ENCODE peak calls at places on chromosomes 11 and 22, in seven cellular contexts. S, F, K, U, I, X and E are unnamed samples. For H3K4me1, the result is how much of the 10 kb centered on the place peaks cover.

GRCh38 chr11:17443926-17444690 is 32.5 kb downstream of the ABCC8 start:
- DNase-seq in S (no peak), F (no peak), K (no peak), U (no peak), I (no peak), X (no peak), E (no peak)

GRCh38 chr11:131579932-131580387 is 209.5 kb downstream of the NTM start:
- DNase-seq in S (peak), F (peak), K (peak), U (peak), I (no peak), X (peak), E (no peak)

GRCh38 chr11:11263238-11264030 is 89.6 kb downstream of the CSNK2A3 start:
- DNase-seq in S (peak), F (peak), K (no peak), U (peak), I (no peak), X (peak), E (no peak)

GRCh38 chr11:108923413-108923812 is 258.5 kb downstream of the DDX10 start:
- DNase-seq in S (no peak), F (no peak), K (no peak), U (no peak), I (peak), X (no peak), E (no peak)

GRCh38 chr22:31945971-31946680 is 1.8 kb downstream of the YWHAH start:
- DNase-seq in S (peak), F (no peak), K (no peak), U (no peak), I (peak), X (peak), E (no peak)

GRCh38 chr11:31160504-31161422 is 208.8 kb downstream of the DCDC1 start:
- DNase-seq in S (no peak), F (no peak), K (peak), U (no peak), I (peak), X (no peak), E (no peak)

GRCh38 chr22:28142361-28142801 is 223.3 kb upstream of the PITPNB start:
- DNase-seq in S (peak), F (peak), K (no peak), U (no peak), I (peak), X (peak), E (no peak)

GRCh38 chr11:87437844-87438223 is 400.1 kb downstream of the TMEM135 start:
- DNase-seq in S (peak), F (peak), K (no peak), U (no peak), I (no peak), X (peak), E (no peak)

GRCh38 chr22:32531955-32532818 is 57.6 kb downstream of the FBXO7 start:
- DNase-seq in S (peak), F (peak), K (peak), U (peak), I (peak), X (peak), E (peak)

GRCh38 chr11:32448232-32448631 is 12.9 kb upstream of the WT1 start:
- DNase-seq in S (peak), F (no peak), K (no peak), U (peak), I (no peak), X (no peak), E (no peak)

GRCh38 chr11:44811841-44812448 is 85.2 kb downstream of the TSPAN18 start:
- DNase-seq in S (peak), F (peak), K (no peak), U (no peak), I (no peak), X (no peak), E (no peak)

GRCh38 chr22:20175597-20175900 is 24.7 kb upstream of the CCDC188 start:
- DNase-seq in S (peak), F (no peak), K (no peak), U (no peak), I (no peak), X (peak), E (no peak)

GRCh38 chr22:21032037-21032842 is at the start of gene SLC7A4:
- DNase-seq in S (no peak), F (no peak), K (no peak), U (peak), I (no peak), X (no peak), E (no peak)

GRCh38 chr22:38754247-38755154 is 1.3 kb downstream of the SUN2 start:
- DNase-seq in S (peak), F (peak), K (no peak), U (peak), I (peak), X (peak), E (peak)

GRCh38 chr11:119771210-119771770 is 42.3 kb upstream of the NECTIN1 start:
- DNase-seq in S (no peak), F (no peak), K (no peak), U (no peak), I (no peak), X (no peak), E (no peak)

GRCh38 chr11:65416341-65417185 is 6.0 kb upstream of the NEAT1 start:
- DNase-seq in S (peak), F (peak), K (peak), U (peak), I (peak), X (peak), E (peak)

GRCh38 chr11:103016031-103016430 is 60.5 kb upstream of the MMP13 start:
- DNase-seq in S (peak), F (no peak), K (no peak), U (no peak), I (no peak), X (no peak), E (no peak)

DNA sequence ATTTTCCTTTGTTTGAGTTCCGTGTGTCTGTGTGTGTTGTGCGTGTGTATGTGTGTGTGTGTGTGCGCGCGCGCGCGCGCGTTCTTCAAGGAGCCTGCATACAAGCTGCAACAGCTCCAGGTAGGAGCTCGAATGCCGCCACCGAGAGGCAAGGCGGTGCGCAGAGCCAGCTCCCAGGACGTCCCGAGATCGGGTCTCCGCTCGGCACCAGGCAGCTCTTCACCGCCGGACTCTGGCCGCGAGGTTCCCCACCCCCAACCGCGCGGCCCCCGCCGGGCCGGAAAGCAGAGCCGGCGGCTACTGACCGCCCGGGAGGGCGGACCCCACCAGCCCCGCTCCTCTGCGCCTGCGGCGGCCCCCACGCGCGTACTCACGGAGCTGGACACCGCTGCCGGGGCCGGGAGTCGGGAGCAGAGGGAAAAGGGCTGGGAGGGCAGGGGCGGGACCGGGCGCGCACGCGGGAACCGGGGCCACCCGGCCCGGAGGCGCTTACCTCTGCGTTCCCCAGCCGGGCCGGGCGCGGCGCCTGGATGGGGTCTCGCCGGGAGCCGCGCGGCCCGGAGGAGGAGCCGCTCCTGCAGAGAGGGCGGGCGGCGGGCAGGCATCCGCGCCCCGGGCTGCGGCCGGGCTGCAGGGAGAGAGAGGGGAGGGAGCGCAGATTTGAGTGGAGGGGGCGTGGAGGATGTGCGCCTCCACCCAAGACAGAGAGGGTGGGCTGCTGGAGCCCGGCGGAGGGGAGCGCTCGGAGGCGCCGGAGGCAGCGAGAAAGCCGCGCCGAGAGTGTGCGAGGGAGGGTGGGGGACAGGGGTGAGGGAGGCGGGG is 40.3 kb upstream of the AKIP1 start:
- DNase-seq in S (peak), F (peak), K (peak), U (peak), I (peak), X (peak), E (peak)
- H3K9ac ChIP-seq in S (peak), F (peak), K (peak), U (peak), I (no peak), X (peak), E (no peak)

DNA sequence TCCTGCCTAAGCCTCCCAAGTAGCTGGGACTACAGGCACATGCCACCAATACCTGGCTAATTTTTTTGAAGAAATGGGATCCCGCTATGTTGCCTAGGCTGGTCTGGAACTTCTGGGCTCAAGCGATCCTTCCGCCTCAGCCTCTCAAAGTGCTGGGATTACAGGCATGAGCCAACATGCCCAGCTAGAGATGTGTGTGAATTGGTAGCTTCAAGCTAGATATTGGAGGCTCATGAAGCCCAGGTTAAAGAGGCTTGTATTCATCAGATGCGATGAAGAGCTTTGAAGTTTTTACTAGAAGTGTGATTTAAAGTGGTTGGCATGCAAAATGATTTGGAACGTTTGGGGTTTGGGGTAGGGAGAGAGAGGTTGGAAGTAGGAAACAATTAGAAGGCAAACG is 19.6 kb downstream of the NF2 start:
- DNase-seq in S (no peak), F (peak), K (no peak), U (no peak), I (no peak), X (no peak), E (no peak)
- H3K4me1 ChIP-seq in S (under half), F (half or more), K (under half), U (under half), I (half or more), X (under half), E (under half)

DNA sequence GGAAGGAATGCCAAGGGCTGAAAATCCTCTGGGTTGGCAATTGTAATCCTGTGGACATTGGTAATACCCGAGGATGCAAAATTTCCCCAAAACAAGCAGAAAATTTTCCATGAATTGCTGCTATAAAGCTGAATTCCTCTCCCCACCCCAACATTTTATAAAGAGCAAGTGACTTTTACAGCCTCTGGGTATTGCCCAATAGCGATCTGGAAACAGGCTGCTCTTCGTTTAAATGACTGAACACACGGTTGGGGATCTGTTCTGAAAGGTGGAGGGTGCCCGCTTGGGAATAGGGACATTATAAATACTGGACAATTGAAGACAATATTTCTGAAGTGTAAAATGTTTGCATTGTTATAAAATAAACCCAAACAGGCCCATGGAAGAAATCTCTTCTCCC is 20.6 kb downstream of the EHF start:
- DNase-seq in S (no peak), F (no peak), K (no peak), U (no peak), I (no peak), X (no peak), E (no peak)
- H3K9ac ChIP-seq in S (no peak), F (no peak), K (no peak), U (no peak), I (no peak), X (no peak), E (no peak)

DNA sequence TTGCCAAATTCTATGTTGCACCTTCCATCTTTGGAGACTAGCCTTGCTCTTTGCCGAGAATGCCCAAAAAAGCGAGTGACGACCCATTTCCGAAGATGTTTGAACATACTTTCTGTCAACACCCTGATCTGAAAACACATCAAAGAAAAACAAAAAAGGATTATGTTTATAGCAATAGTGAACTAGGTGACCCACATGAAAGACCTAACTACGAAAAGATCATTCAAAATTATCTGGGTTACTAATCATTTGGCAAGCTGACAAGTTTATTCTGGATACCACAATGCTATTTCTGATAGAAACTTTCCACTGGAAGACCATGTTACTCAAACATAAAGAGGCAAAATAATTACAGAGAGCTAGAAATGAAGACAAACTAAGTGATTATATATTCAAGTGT is 27.0 kb downstream of the KCNJ1 start:
- DNase-seq in S (no peak), F (no peak), K (no peak), U (no peak), I (peak), X (no peak), E (no peak)
- H3K4me1 ChIP-seq in S (under half), F (under half), K (under half), U (under half), I (under half), X (under half), E (under half)

DNA sequence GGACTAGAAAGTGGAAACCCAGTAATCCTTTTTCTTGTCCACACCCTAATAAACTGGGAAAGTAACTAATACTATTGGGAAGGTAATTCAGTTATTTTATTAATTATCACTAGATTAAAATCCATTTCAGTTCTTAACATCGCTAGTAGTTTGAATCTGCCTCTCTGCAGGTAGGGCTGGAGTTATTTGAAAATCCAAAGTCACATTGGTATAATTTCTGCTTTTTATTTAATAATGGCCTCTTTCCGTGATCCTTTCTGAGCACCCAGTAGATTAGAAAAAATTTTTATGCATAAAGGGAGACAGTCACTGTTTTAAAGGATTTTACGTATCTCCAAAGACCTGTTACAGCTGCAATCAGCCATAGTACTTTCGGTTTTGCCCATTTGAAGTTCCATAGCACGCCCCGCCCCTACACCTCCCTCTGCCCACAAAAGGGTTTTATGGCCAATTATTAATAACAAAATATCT is 605 bp upstream of the COPB1 start:
- DNase-seq in S (peak), F (peak), K (peak), U (peak), I (peak), X (peak), E (no peak)
- H3K9ac ChIP-seq in S (peak), F (peak), K (no peak), U (peak), I (peak), X (peak), E (peak)

GRCh38 chr11:94585375-94585774 is 18.2 kb downstream of the PIWIL4 start:
- DNase-seq in S (no peak), F (no peak), K (no peak), U (no peak), I (no peak), X (no peak), E (no peak)
- H3K4me1 ChIP-seq in S (under half), F (under half), K (under half), U (under half), I (under half), X (under half), E (under half)

GRCh38 chr11:2987881-2988280 is 4.2 kb downstream of the NAP1L4 start:
- DNase-seq in S (peak), F (no peak), K (no peak), U (no peak), I (peak), X (no peak), E (no peak)
- H3K9ac ChIP-seq in S (no peak), F (no peak), K (no peak), U (no peak), I (no peak), X (no peak), E (peak)

GRCh38 chr11:64136767-64137166 is 29.1 kb downstream of the MACROD1 start:
- DNase-seq in S (no peak), F (no peak), K (no peak), U (no peak), I (no peak), X (no peak), E (no peak)

GRCh38 chr11:64135711-64136110 is 30.2 kb downstream of the MACROD1 start:
- DNase-seq in S (no peak), F (no peak), K (no peak), U (no peak), I (no peak), X (no peak), E (no peak)

GRCh38 chr11:64132388-64132771 is 33.5 kb downstream of the MACROD1 start:
- DNase-seq in S (no peak), F (no peak), K (no peak), U (no peak), I (no peak), X (no peak), E (no peak)

GRCh38 chr11:64132982-64133705 is 32.8 kb downstream of the MACROD1 start:
- DNase-seq in S (no peak), F (no peak), K (no peak), U (no peak), I (no peak), X (no peak), E (no peak)

GRCh38 chr11:64134963-64135362 is 30.9 kb downstream of the MACROD1 start:
- DNase-seq in S (no peak), F (no peak), K (no peak), U (no peak), I (no peak), X (no peak), E (no peak)
- H3K4me1 ChIP-seq in S (under half), F (under half), K (under half), U (under half), I (under half), X (under half), E (under half)

GRCh38 chr11:126337472-126338241 is 17.8 kb upstream of the ST3GAL4 start:
- DNase-seq in S (no peak), F (no peak), K (no peak), U (no peak), I (no peak), X (no peak), E (no peak)
- H3K9ac ChIP-seq in S (no peak), F (no peak), K (no peak), U (no peak), I (no peak), X (no peak), E (no peak)